ENCODE peak calls at places on chromosomes 4 and X, in seven cellular contexts. W, C, L, A, I, F and T are unnamed samples.

GRCh38 chr4:53908661-53909078 is 155.7 kb downstream of the CHIC2 start:
- DNase-seq in W (peak), C (no peak), L (no peak), A (peak), I (peak), F (peak), T (peak)

GRCh38 chr4:19005211-19005610 is 983.7 kb upstream of the LCORL start:
- DNase-seq in W (no peak), C (no peak), L (no peak), A (no peak), I (no peak), F (peak), T (no peak)

GRCh38 chr4:103364066-103364465 is 165.9 kb upstream of the CENPE start:
- DNase-seq in W (no peak), C (no peak), L (no peak), A (no peak), I (no peak), F (no peak), T (no peak)

GRCh38 chr4:187474238-187474637 is 521.3 kb upstream of the ZFP42 start:
- DNase-seq in W (no peak), C (no peak), L (no peak), A (no peak), I (no peak), F (no peak), T (no peak)

GRCh38 chr4:7469023-7469422 is 34.3 kb upstream of the PSAPL1 start:
- DNase-seq in W (no peak), C (no peak), L (no peak), A (no peak), I (no peak), F (no peak), T (no peak)

GRCh38 chrX:78958419-78959116 is 13.4 kb downstream of the P2RY10 start:
- DNase-seq in W (no peak), C (no peak), L (no peak), A (no peak), I (no peak), F (no peak), T (no peak)

GRCh38 chrX:13569479-13570244 is at the start of gene EGFL6:
- DNase-seq in W (no peak), C (no peak), L (no peak), A (no peak), I (peak), F (peak), T (no peak)

GRCh38 chrX:134600714-134601113 is 57.6 kb downstream of the PLAC1 start:
- DNase-seq in W (no peak), C (no peak), L (no peak), A (peak), I (no peak), F (no peak), T (peak)

GRCh38 chrX:143669395-143669794 is 33.5 kb upstream of the SLITRK4 start:
- DNase-seq in W (no peak), C (no peak), L (no peak), A (no peak), I (no peak), F (no peak), T (no peak)

GRCh38 chrX:2965965-2966364 is 36.8 kb upstream of the ARSD start:
- DNase-seq in W (no peak), C (no peak), L (no peak), A (no peak), I (no peak), F (no peak), T (no peak)

GRCh38 chrX:41602946-41603345 is 85.8 kb upstream of the GPR34 start:
- DNase-seq in W (no peak), C (no peak), L (no peak), A (peak), I (no peak), F (no peak), T (no peak)

GRCh38 chrX:131792789-131793462 is 230.2 kb upstream of the STK26 start:
- DNase-seq in W (peak), C (no peak), L (peak), A (peak), I (peak), F (no peak), T (no peak)

GRCh38 chr4:26317766-26318165 is 3.0 kb upstream of the RBPJ start:
- DNase-seq in W (no peak), C (no peak), L (no peak), A (no peak), I (no peak), F (no peak), T (no peak)

GRCh38 chrX:153723351-153724251 is 586 bp downstream of the BCAP31 start:
- DNase-seq in W (peak), C (peak), L (peak), A (peak), I (peak), F (peak), T (peak)

GRCh38 chr4:119709418-119709817 is 80.8 kb upstream of the PDE5A start:
- DNase-seq in W (no peak), C (no peak), L (no peak), A (no peak), I (no peak), F (no peak), T (no peak)

GRCh38 chr4:151031831-151032605 is 16.9 kb upstream of the LRBA start:
- DNase-seq in W (no peak), C (no peak), L (no peak), A (peak), I (peak), F (no peak), T (no peak)

GRCh38 chr4:75781328-75781727 is 57.0 kb downstream of the USO1 start:
- DNase-seq in W (no peak), C (no peak), L (no peak), A (no peak), I (no peak), F (no peak), T (no peak)

GRCh38 chr4:177127658-177128057 is 182.0 kb upstream of the NEIL3 start:
- DNase-seq in W (no peak), C (no peak), L (no peak), A (no peak), I (no peak), F (no peak), T (no peak)

GRCh38 chr4:4533461-4534169 is 8.2 kb downstream of the STX18 start:
- DNase-seq in W (no peak), C (no peak), L (no peak), A (no peak), I (no peak), F (no peak), T (no peak)